ENCODE peak calls at places on chromosomes 4 and X, in ten cellular contexts. One of them, this sample, is unnamed.
A peak's percentile ranks its signal among the peaks of the same experiment; 100 is the strongest.

GRCh38 chrX:45712067-45712466 is 511.4 kb upstream of the DIPK2B start:
- DNase-seq in suprapubic skin: no peak
- DNase-seq in stomach: no peak
- DNase-seq in ovary: no peak
- DNase-seq in tibial nerve: no peak
- DNase-seq in A549: no peak
- DNase-seq in SK-N-SH: no peak
- DNase-seq in transverse colon: no peak
- DNase-seq in upper lobe of left lung: no peak
- DNase-seq in H1: no peak
- DNase-seq in this sample: no peak

GRCh38 chr4:110704748-110705439 is 82.0 kb upstream of the PITX2 start:
- DNase-seq in suprapubic skin: no peak
- DNase-seq in stomach: no peak
- DNase-seq in ovary: no peak
- DNase-seq in tibial nerve: no peak
- DNase-seq in A549: no peak
- DNase-seq in SK-N-SH: no peak
- DNase-seq in transverse colon: no peak
- DNase-seq in upper lobe of left lung: no peak
- DNase-seq in H1: no peak
- DNase-seq in this sample: no peak

GRCh38 chr4:24910504-24910903 is 2.3 kb downstream of the CCDC149 start:
- DNase-seq in suprapubic skin: no peak
- DNase-seq in stomach: no peak
- DNase-seq in ovary: no peak
- DNase-seq in tibial nerve: no peak
- DNase-seq in A549: no peak
- DNase-seq in SK-N-SH: no peak
- DNase-seq in transverse colon: no peak
- DNase-seq in upper lobe of left lung: no peak
- DNase-seq in H1: no peak
- DNase-seq in this sample: no peak

GRCh38 chrX:37677765-37678164 is 7.8 kb upstream of the XK start:
- DNase-seq in suprapubic skin: no peak
- DNase-seq in stomach: no peak
- DNase-seq in ovary: no peak
- DNase-seq in tibial nerve: no peak
- DNase-seq in A549: no peak
- DNase-seq in SK-N-SH: no peak
- DNase-seq in transverse colon: no peak
- DNase-seq in upper lobe of left lung: no peak
- DNase-seq in H1: no peak
- DNase-seq in this sample: no peak

GRCh38 chr4:83691998-83692397 is 156.1 kb downstream of the GPAT3 start:
- DNase-seq in suprapubic skin: no peak
- DNase-seq in stomach: no peak
- DNase-seq in ovary: no peak
- DNase-seq in tibial nerve: no peak
- DNase-seq in A549: no peak
- DNase-seq in SK-N-SH: no peak
- DNase-seq in transverse colon: no peak
- DNase-seq in upper lobe of left lung: no peak
- DNase-seq in H1: no peak
- DNase-seq in this sample: no peak

GRCh38 chrX:51421972-51422371 is 74.4 kb downstream of the NUDT11 start:
- DNase-seq in suprapubic skin: no peak
- DNase-seq in stomach: no peak
- DNase-seq in ovary: no peak
- DNase-seq in tibial nerve: no peak
- DNase-seq in A549: no peak
- DNase-seq in SK-N-SH: no peak
- DNase-seq in transverse colon: no peak
- DNase-seq in upper lobe of left lung: no peak
- DNase-seq in H1: no peak
- DNase-seq in this sample: no peak

GRCh38 chr4:80195441-80196139 is 1.7 kb upstream of the PRDM8 start:
- DNase-seq in suprapubic skin: no peak
- DNase-seq in stomach: no peak
- DNase-seq in ovary: no peak
- DNase-seq in tibial nerve: no peak
- DNase-seq in A549: no peak
- DNase-seq in SK-N-SH: no peak
- DNase-seq in transverse colon: no peak
- DNase-seq in upper lobe of left lung: no peak
- DNase-seq in H1: no peak
- DNase-seq in this sample: no peak

GRCh38 chrX:63884821-63885790 is 100.1 kb upstream of the ARHGEF9 start:
- DNase-seq in suprapubic skin: no peak
- DNase-seq in stomach: no peak
- DNase-seq in ovary: no peak
- DNase-seq in tibial nerve: no peak
- DNase-seq in A549: no peak
- DNase-seq in SK-N-SH: no peak
- DNase-seq in transverse colon: no peak
- DNase-seq in upper lobe of left lung: no peak
- DNase-seq in H1: no peak
- DNase-seq in this sample: no peak

GRCh38 chr4:123640271-123640670 is 243.7 kb downstream of the SPRY1 start:
- DNase-seq in suprapubic skin: no peak
- DNase-seq in stomach: no peak
- DNase-seq in ovary: no peak
- DNase-seq in tibial nerve: no peak
- DNase-seq in A549: no peak
- DNase-seq in SK-N-SH: no peak
- DNase-seq in transverse colon: no peak
- DNase-seq in upper lobe of left lung: no peak
- DNase-seq in H1: no peak
- DNase-seq in this sample: no peak

GRCh38 chrX:95332530-95332929 is 1352.1 kb upstream of the DIAPH2 start:
- DNase-seq in suprapubic skin: no peak
- DNase-seq in stomach: no peak
- DNase-seq in ovary: no peak
- DNase-seq in tibial nerve: no peak
- DNase-seq in A549: no peak
- DNase-seq in SK-N-SH: no peak
- DNase-seq in transverse colon: no peak
- DNase-seq in upper lobe of left lung: no peak
- DNase-seq in H1: no peak
- DNase-seq in this sample: no peak

GRCh38 chr4:7926822-7927221 is 12.8 kb downstream of the AFAP1 start:
- DNase-seq in suprapubic skin: peak; percentile 21
- DNase-seq in stomach: no peak
- DNase-seq in ovary: no peak
- DNase-seq in tibial nerve: no peak
- DNase-seq in A549: no peak
- DNase-seq in SK-N-SH: no peak
- DNase-seq in transverse colon: no peak
- DNase-seq in upper lobe of left lung: no peak
- DNase-seq in H1: no peak
- DNase-seq in this sample: peak; percentile 30

GRCh38 chr4:7933631-7934510 is 5.8 kb downstream of the AFAP1 start:
- DNase-seq in suprapubic skin: no peak
- DNase-seq in stomach: no peak
- DNase-seq in ovary: no peak
- DNase-seq in tibial nerve: no peak
- DNase-seq in A549: no peak
- DNase-seq in SK-N-SH: peak; percentile 51
- DNase-seq in transverse colon: no peak
- DNase-seq in upper lobe of left lung: no peak
- DNase-seq in H1: no peak
- DNase-seq in this sample: peak; percentile 49

GRCh38 chr4:7928711-7929505 is 10.8 kb downstream of the AFAP1 start:
- DNase-seq in suprapubic skin: peak; percentile 44
- DNase-seq in stomach: no peak
- DNase-seq in ovary: no peak
- DNase-seq in tibial nerve: no peak
- DNase-seq in A549: peak; percentile 51
- DNase-seq in SK-N-SH: peak; percentile 66
- DNase-seq in transverse colon: no peak
- DNase-seq in upper lobe of left lung: no peak
- DNase-seq in H1: no peak
- DNase-seq in this sample: peak; percentile 69

GRCh38 chr4:7932333-7932732 is 7.3 kb downstream of the AFAP1 start:
- DNase-seq in suprapubic skin: no peak
- DNase-seq in stomach: no peak
- DNase-seq in ovary: no peak
- DNase-seq in tibial nerve: no peak
- DNase-seq in A549: no peak
- DNase-seq in SK-N-SH: no peak
- DNase-seq in transverse colon: no peak
- DNase-seq in upper lobe of left lung: no peak
- DNase-seq in H1: no peak
- DNase-seq in this sample: no peak

DNA sequence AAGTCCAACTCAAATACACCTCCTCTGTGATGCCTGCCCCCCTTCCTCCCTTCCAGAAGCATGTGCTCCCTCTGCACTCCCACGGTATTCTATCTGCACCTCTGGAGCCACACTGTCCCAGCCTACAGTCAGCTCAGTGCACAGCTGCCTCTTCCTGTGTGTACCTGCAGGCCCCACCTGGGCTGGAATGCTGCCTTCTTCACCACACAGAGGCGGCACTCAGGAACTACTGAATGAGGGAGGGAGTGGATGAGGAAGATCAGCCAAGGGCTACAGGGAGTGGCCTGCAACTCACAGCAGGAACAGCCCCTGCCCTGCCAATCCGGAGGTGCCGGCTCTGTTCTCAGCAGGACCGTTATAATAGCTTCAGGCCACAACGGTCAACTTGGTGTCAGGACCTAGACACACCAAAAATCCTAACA is 10.1 kb downstream of the AFAP1 start:
- DNase-seq in suprapubic skin: peak; percentile 76
- DNase-seq in stomach: peak; percentile 56
- DNase-seq in ovary: no peak
- DNase-seq in tibial nerve: no peak
- DNase-seq in A549: peak; percentile 32
- DNase-seq in SK-N-SH: peak; percentile 35
- DNase-seq in transverse colon: peak; percentile 81
- DNase-seq in upper lobe of left lung: no peak
- DNase-seq in H1: peak; percentile 25
- DNase-seq in this sample: peak; percentile 66
- TF ChIP-seq EP300 in suprapubic skin: no peak
- TF ChIP-seq EP300 in stomach: no peak
- TF ChIP-seq EP300 in ovary: no peak
- TF ChIP-seq EP300 in tibial nerve: no peak
- TF ChIP-seq EP300 in A549: no peak
- TF ChIP-seq EP300 in SK-N-SH: no peak
- TF ChIP-seq EP300 in transverse colon: no peak
- TF ChIP-seq EP300 in upper lobe of left lung: no peak
- TF ChIP-seq EP300 in H1: peak; percentile 36
- TF ChIP-seq EP300 in this sample: no peak

GRCh38 chr4:40375090-40375489 is 40.0 kb downstream of the CHRNA9 start:
- DNase-seq in suprapubic skin: no peak
- DNase-seq in stomach: no peak
- DNase-seq in ovary: no peak
- DNase-seq in tibial nerve: no peak
- DNase-seq in A549: no peak
- DNase-seq in SK-N-SH: no peak
- DNase-seq in transverse colon: no peak
- DNase-seq in upper lobe of left lung: no peak
- DNase-seq in H1: no peak
- DNase-seq in this sample: no peak

GRCh38 chr4:40378619-40379018 is 43.5 kb downstream of the CHRNA9 start:
- DNase-seq in suprapubic skin: no peak
- DNase-seq in stomach: no peak
- DNase-seq in ovary: no peak
- DNase-seq in tibial nerve: no peak
- DNase-seq in A549: no peak
- DNase-seq in SK-N-SH: no peak
- DNase-seq in transverse colon: no peak
- DNase-seq in upper lobe of left lung: no peak
- DNase-seq in H1: no peak
- DNase-seq in this sample: no peak

GRCh38 chr4:40375620-40376019 is 40.5 kb downstream of the CHRNA9 start:
- DNase-seq in suprapubic skin: no peak
- DNase-seq in stomach: no peak
- DNase-seq in ovary: no peak
- DNase-seq in tibial nerve: no peak
- DNase-seq in A549: no peak
- DNase-seq in SK-N-SH: no peak
- DNase-seq in transverse colon: no peak
- DNase-seq in upper lobe of left lung: no peak
- DNase-seq in H1: no peak
- DNase-seq in this sample: no peak

GRCh38 chr4:40379248-40379647 is 44.1 kb downstream of the CHRNA9 start:
- DNase-seq in suprapubic skin: no peak
- DNase-seq in stomach: no peak
- DNase-seq in ovary: no peak
- DNase-seq in tibial nerve: no peak
- DNase-seq in A549: no peak
- DNase-seq in SK-N-SH: no peak
- DNase-seq in transverse colon: no peak
- DNase-seq in upper lobe of left lung: no peak
- DNase-seq in H1: no peak
- DNase-seq in this sample: no peak

GRCh38 chr4:40377462-40378385 is 42.6 kb downstream of the CHRNA9 start:
- DNase-seq in suprapubic skin: no peak
- DNase-seq in stomach: no peak
- DNase-seq in ovary: no peak
- DNase-seq in tibial nerve: no peak
- DNase-seq in A549: peak; percentile 22
- DNase-seq in SK-N-SH: no peak
- DNase-seq in transverse colon: peak; percentile 41
- DNase-seq in upper lobe of left lung: no peak
- DNase-seq in H1: no peak
- DNase-seq in this sample: no peak
- TF ChIP-seq EP300 in suprapubic skin: no peak
- TF ChIP-seq EP300 in stomach: no peak
- TF ChIP-seq EP300 in ovary: no peak
- TF ChIP-seq EP300 in tibial nerve: no peak
- TF ChIP-seq EP300 in A549: no peak
- TF ChIP-seq EP300 in SK-N-SH: no peak
- TF ChIP-seq EP300 in transverse colon: no peak
- TF ChIP-seq EP300 in upper lobe of left lung: no peak
- TF ChIP-seq EP300 in H1: no peak
- TF ChIP-seq EP300 in this sample: no peak

GRCh38 chr4:95572304-95572991 is 23.7 kb upstream of the UNC5C start:
- DNase-seq in suprapubic skin: peak; percentile 68
- DNase-seq in stomach: peak; percentile 74
- DNase-seq in ovary: no peak
- DNase-seq in tibial nerve: peak; percentile 52
- DNase-seq in A549: no peak
- DNase-seq in SK-N-SH: no peak
- DNase-seq in transverse colon: peak; percentile 25
- DNase-seq in upper lobe of left lung: no peak
- DNase-seq in H1: no peak
- DNase-seq in this sample: peak; percentile 77
- TF ChIP-seq EP300 in suprapubic skin: no peak
- TF ChIP-seq EP300 in stomach: no peak
- TF ChIP-seq EP300 in ovary: no peak
- TF ChIP-seq EP300 in tibial nerve: no peak
- TF ChIP-seq EP300 in A549: no peak
- TF ChIP-seq EP300 in SK-N-SH: no peak
- TF ChIP-seq EP300 in transverse colon: no peak
- TF ChIP-seq EP300 in upper lobe of left lung: no peak
- TF ChIP-seq EP300 in H1: no peak
- TF ChIP-seq EP300 in this sample: no peak

DNA sequence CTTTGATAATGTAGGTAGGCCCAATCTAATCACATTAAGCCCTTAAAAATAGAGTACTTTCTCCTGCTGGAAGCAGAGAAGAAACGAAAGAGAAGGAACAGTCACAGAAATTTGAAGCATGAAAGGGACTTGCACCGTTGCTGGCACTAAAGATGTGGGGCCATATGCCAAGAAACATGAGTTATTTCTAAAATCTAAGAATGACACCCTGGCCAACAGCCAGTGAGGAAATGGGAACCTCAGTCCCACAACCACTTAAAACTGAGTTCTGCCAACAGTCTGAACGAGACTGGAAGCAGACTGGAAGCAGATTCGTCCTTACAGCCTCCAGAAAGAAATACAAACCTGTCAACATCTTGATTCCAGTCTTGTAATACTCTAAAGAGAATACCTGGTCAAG is 70.1 kb downstream of the CENPC start:
- DNase-seq in suprapubic skin: no peak
- DNase-seq in stomach: no peak
- DNase-seq in ovary: no peak
- DNase-seq in tibial nerve: no peak
- DNase-seq in A549: no peak
- DNase-seq in SK-N-SH: no peak
- DNase-seq in transverse colon: no peak
- DNase-seq in upper lobe of left lung: no peak
- DNase-seq in H1: no peak
- DNase-seq in this sample: no peak
- TF ChIP-seq EP300 in suprapubic skin: no peak
- TF ChIP-seq EP300 in stomach: no peak
- TF ChIP-seq EP300 in ovary: no peak
- TF ChIP-seq EP300 in tibial nerve: no peak
- TF ChIP-seq EP300 in A549: no peak
- TF ChIP-seq EP300 in SK-N-SH: no peak
- TF ChIP-seq EP300 in transverse colon: no peak
- TF ChIP-seq EP300 in upper lobe of left lung: no peak
- TF ChIP-seq EP300 in H1: no peak
- TF ChIP-seq EP300 in this sample: no peak